ENCODE peak calls at places on chromosomes 5 and 9, in six cellular contexts. Y is T-cell; Z is stimulated activated naive CD8-positive, alpha-beta T cell treated with anti-CD3 and anti-CD28 coated beads, Interleukin-15, Interleukin-2, amounts not matched to agents 100 U/mL and 50 U/mL, for 24 hours; K is NCI-H1694 treated with DMSO at 0.1 percent for 48 hours; F is stimulated activated CD4-positive, alpha-beta T cell treated with anti-CD3 and anti-CD28 coated beads, Interleukin-4, amount 100 ng/mL, for 4 hours; H is Right ventricle myocardium superior. R is an unnamed sample.

GRCh38 chr9:129685220-129685932 is 19.9 kb downstream of the PRRX2 start:
- DNase-seq in Y (no peak), Z (no peak), K (no peak), F (no peak), H (no peak), R (no peak)

GRCh38 chr5:43363445-43364152 is 48.6 kb downstream of the CCL28 start:
- DNase-seq in Y (no peak), Z (no peak), K (no peak), F (no peak), H (no peak), R (no peak)

GRCh38 chr9:137913132-137913531 is 35.5 kb downstream of the CACNA1B start:
- DNase-seq in Y (no peak), Z (no peak), K (no peak), F (no peak), H (no peak), R (no peak)

GRCh38 chr9:98207606-98208005 is 15.2 kb upstream of the CORO2A start:
- DNase-seq in Y (no peak), Z (no peak), K (no peak), F (no peak), H (no peak), R (no peak)

GRCh38 chr5:139764250-139764791 is 31.3 kb upstream of the PSD2 start:
- DNase-seq in Y (peak), Z (no peak), K (peak), F (no peak), H (peak), R (no peak)

GRCh38 chr5:109354761-109355160 is 55.0 kb downstream of the PJA2 start:
- DNase-seq in Y (no peak), Z (no peak), K (no peak), F (no peak), H (no peak), R (no peak)

GRCh38 chr5:134252671-134253070 is 26.8 kb upstream of the PPP2CA start:
- DNase-seq in Y (no peak), Z (no peak), K (no peak), F (no peak), H (no peak), R (no peak)

GRCh38 chr9:70491798-70492736 is 77.6 kb upstream of the KLF9 start:
- DNase-seq in Y (no peak), Z (no peak), K (no peak), F (no peak), H (no peak), R (no peak)

GRCh38 chr5:107470007-107470582 is 200.6 kb downstream of the EFNA5 start:
- DNase-seq in Y (no peak), Z (no peak), K (no peak), F (no peak), H (no peak), R (no peak)